ENCODE peak calls at places on chromosomes 2 and 18, in five cellular contexts. B is foreskin fibroblast; I is NCI-H1092; T is COR-L47; H is activated CD4-positive, alpha-beta T cell treated with anti-CD3 and anti-CD28 coated beads, Interleukin-2, amount 50 U/mL, for 1 hour. E is an unnamed sample.

GRCh38 chr2:54308186-54308585 is 52.2 kb upstream of the TSPYL6 start:
- DNase-seq in B (peak), I (no peak), T (no peak), H (no peak), E (no peak)

GRCh38 chr2:239864247-239865058 is 160.7 kb downstream of the NDUFA10 start:
- DNase-seq in B (no peak), I (no peak), T (no peak), H (no peak), E (no peak)

GRCh38 chr2:241102239-241102803 is at the start of gene MTERF4:
- DNase-seq in B (peak), I (peak), T (peak), H (peak), E (peak)

GRCh38 chr2:233210843-233211600 is 40.5 kb upstream of the ATG16L1 start:
- DNase-seq in B (peak), I (no peak), T (no peak), H (no peak), E (peak)

GRCh38 chr2:28366496-28367282 is 26.0 kb upstream of the FOSL2 start:
- DNase-seq in B (no peak), I (no peak), T (no peak), H (peak), E (peak)

GRCh38 chr2:95530734-95531133 is 46.2 kb upstream of the TRIM43B start:
- DNase-seq in B (peak), I (no peak), T (no peak), H (no peak), E (no peak)

GRCh38 chr2:237471457-237472186 is 15.4 kb upstream of the MLPH start:
- DNase-seq in B (peak), I (no peak), T (no peak), H (peak), E (no peak)

GRCh38 chr2:231648579-231649174 is 56.0 kb downstream of the TEX44 start:
- DNase-seq in B (peak), I (peak), T (peak), H (peak), E (peak)

GRCh38 chr18:25176516-25177042 is 175.4 kb downstream of the ZNF521 start:
- DNase-seq in B (peak), I (no peak), T (no peak), H (no peak), E (no peak)

E was measured in adrenal gland.